ENCODE peak calls at places on chromosomes 3 and 15, in four cellular contexts. One of them, this sample, is unnamed.

GRCh38 chr15:57437564-57437963 is 61.3 kb downstream of the CGNL1 start:
- DNase-seq in GM12878: no peak
- DNase-seq in A549: no peak
- DNase-seq in HepG2: no peak
- DNase-seq in this sample: no peak

GRCh38 chr3:105401691-105402149 is 35.0 kb downstream of the ALCAM start:
- DNase-seq in GM12878: no peak
- DNase-seq in A549: no peak
- DNase-seq in HepG2: no peak
- DNase-seq in this sample: no peak

GRCh38 chr3:20111836-20112235 is 71.6 kb downstream of the KAT2B start:
- DNase-seq in HepG2: no peak
- DNase-seq in A549: peak; percentile 21
- DNase-seq in GM12878: no peak
- DNase-seq in this sample: no peak

GRCh38 chr15:76340198-76340801 is 3.7 kb downstream of the ISL2 start:
- DNase-seq in HepG2: no peak
- DNase-seq in GM12878: no peak
- DNase-seq in A549: no peak
- DNase-seq in this sample: no peak

GRCh38 chr3:42024578-42025387 is 62.9 kb upstream of the ULK4 start:
- DNase-seq in A549: no peak
- DNase-seq in HepG2: no peak
- DNase-seq in GM12878: no peak
- DNase-seq in this sample: no peak

GRCh38 chr3:36969540-36970432 is 23.1 kb downstream of the EPM2AIP1 start:
- DNase-seq in HepG2: peak; percentile 73
- DNase-seq in A549: no peak
- DNase-seq in GM12878: peak; percentile 80
- DNase-seq in this sample: peak; percentile 99

GRCh38 chr3:179194931-179195330 is 46.8 kb downstream of the PIK3CA start:
- DNase-seq in A549: no peak
- DNase-seq in GM12878: no peak
- DNase-seq in HepG2: no peak
- DNase-seq in this sample: no peak

GRCh38 chr3:118526758-118527526 is 507.7 kb downstream of the IGSF11 start:
- DNase-seq in GM12878: peak; percentile 20
- DNase-seq in A549: no peak
- DNase-seq in HepG2: no peak
- DNase-seq in this sample: no peak

GRCh38 chr15:68364028-68364659 is 67.8 kb downstream of the ITGA11 start:
- DNase-seq in A549: no peak
- DNase-seq in GM12878: no peak
- DNase-seq in HepG2: no peak
- DNase-seq in this sample: no peak

GRCh38 chr15:86611392-86612040 is 531.8 kb downstream of the AGBL1 start:
- DNase-seq in HepG2: no peak
- DNase-seq in A549: no peak
- DNase-seq in GM12878: no peak
- DNase-seq in this sample: no peak

GRCh38 chr3:123409443-123410148 is 39.3 kb downstream of the ADCY5 start:
- DNase-seq in HepG2: no peak
- DNase-seq in GM12878: no peak
- DNase-seq in A549: peak; percentile 20
- DNase-seq in this sample: no peak

GRCh38 chr15:56835598-56836275 is 82.7 kb upstream of the TCF12 start:
- DNase-seq in HepG2: no peak
- DNase-seq in GM12878: no peak
- DNase-seq in A549: no peak
- DNase-seq in this sample: peak; percentile 21

GRCh38 chr3:47266709-47267489 is 15.7 kb downstream of the KIF9 start:
- DNase-seq in HepG2: peak; percentile 80
- DNase-seq in A549: no peak
- DNase-seq in GM12878: peak; percentile 51
- DNase-seq in this sample: peak; percentile 97

GRCh38 chr3:156617145-156617544 is 57.2 kb upstream of the TIPARP start:
- DNase-seq in GM12878: no peak
- DNase-seq in HepG2: no peak
- DNase-seq in A549: no peak
- DNase-seq in this sample: no peak

GRCh38 chr15:77040673-77041072 is 30.2 kb downstream of the TSPAN3 start:
- DNase-seq in HepG2: no peak
- DNase-seq in GM12878: no peak
- DNase-seq in A549: no peak
- DNase-seq in this sample: no peak

GRCh38 chr3:147934316-147935188 is 525.4 kb downstream of the ZIC1 start:
- DNase-seq in GM12878: no peak
- DNase-seq in A549: no peak
- DNase-seq in HepG2: no peak
- DNase-seq in this sample: no peak

GRCh38 chr3:38367709-38368108 is 21.1 kb downstream of the XYLB start:
- DNase-seq in A549: no peak
- DNase-seq in HepG2: no peak
- DNase-seq in GM12878: no peak
- DNase-seq in this sample: no peak

GRCh38 chr3:158912188-158912587 is 110.3 kb downstream of the MFSD1 start:
- DNase-seq in HepG2: peak; percentile 1
- DNase-seq in GM12878: no peak
- DNase-seq in A549: no peak
- DNase-seq in this sample: peak; percentile 25

GRCh38 chr15:38702178-38702912 is 137.7 kb upstream of the RASGRP1 start:
- DNase-seq in A549: no peak
- DNase-seq in HepG2: peak; percentile 44
- DNase-seq in GM12878: no peak
- DNase-seq in this sample: no peak

GRCh38 chr15:57158589-57158988 is 217.7 kb upstream of the CGNL1 start:
- DNase-seq in HepG2: no peak
- DNase-seq in GM12878: no peak
- DNase-seq in A549: no peak
- DNase-seq in this sample: no peak

GRCh38 chr3:48999085-48999858 is 7.9 kb upstream of the WDR6 start:
- DNase-seq in A549: no peak
- DNase-seq in GM12878: no peak
- DNase-seq in HepG2: no peak
- DNase-seq in this sample: no peak

GRCh38 chr3:185215873-185216586 is 37.8 kb downstream of the EHHADH start:
- DNase-seq in A549: no peak
- DNase-seq in HepG2: peak; percentile 14
- DNase-seq in GM12878: no peak
- DNase-seq in this sample: peak; percentile 18
- TF ChIP-seq POLR2AphosphoS2 in A549: no peak
- TF ChIP-seq POLR2AphosphoS2 in HepG2: no peak
- TF ChIP-seq POLR2AphosphoS2 in GM12878: no peak
- TF ChIP-seq POLR2AphosphoS2 in this sample: no peak

GRCh38 chr15:95138604-95139270 is 907.4 kb downstream of the MCTP2 start:
- DNase-seq in A549: no peak
- DNase-seq in HepG2: no peak
- DNase-seq in GM12878: no peak
- DNase-seq in this sample: no peak
- TF ChIP-seq POLR2AphosphoS2 in A549: no peak
- TF ChIP-seq POLR2AphosphoS2 in HepG2: no peak
- TF ChIP-seq POLR2AphosphoS2 in GM12878: no peak
- TF ChIP-seq POLR2AphosphoS2 in this sample: no peak

DNA sequence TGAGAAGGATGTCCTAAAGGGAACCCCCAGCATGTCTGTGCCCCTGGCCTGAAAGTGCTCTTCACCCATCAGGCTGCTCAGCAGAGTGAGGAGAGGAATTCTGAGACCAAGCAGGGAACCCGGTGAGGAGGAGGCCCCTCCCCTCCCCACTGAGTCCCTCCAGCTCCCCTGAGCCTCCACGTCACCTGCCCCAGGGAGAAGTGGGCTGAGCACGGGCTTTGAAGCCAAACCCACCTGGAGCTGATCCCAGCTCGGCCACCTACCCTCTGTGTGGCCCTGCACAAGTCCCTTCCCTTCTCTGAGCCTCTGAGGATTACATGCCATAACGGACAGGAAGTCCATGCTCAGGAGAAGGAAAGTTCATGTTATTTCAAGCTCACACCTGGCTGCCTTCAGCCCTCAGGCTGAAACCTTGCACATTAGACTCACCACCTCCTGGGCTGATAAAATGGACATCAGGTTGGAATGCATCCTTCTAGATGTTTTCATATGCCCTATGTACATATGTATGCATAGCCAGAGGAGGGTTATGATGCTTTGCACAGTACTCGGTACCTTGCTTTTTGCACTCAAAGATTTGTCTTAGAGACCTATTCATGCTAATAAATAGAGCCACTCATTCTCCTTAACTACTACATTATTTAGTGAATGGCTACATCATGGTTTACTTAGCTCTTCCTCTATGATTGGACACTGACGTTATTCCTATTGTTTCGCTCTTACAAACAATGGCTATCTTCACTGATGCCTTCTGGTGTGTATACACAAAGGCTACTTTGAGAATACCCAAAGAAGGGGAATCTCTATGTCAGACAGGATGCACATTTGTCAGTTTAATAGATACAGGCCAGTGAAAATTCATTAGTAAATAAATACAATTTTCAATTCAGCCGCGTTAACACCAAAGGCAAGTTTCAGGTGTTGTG is 31.6 kb upstream of the GATA2 start:
- DNase-seq in HepG2: no peak
- DNase-seq in A549: no peak
- DNase-seq in GM12878: no peak
- DNase-seq in this sample: no peak
- TF ChIP-seq POLR2AphosphoS2 in HepG2: no peak
- TF ChIP-seq POLR2AphosphoS2 in A549: no peak
- TF ChIP-seq POLR2AphosphoS2 in GM12878: no peak
- TF ChIP-seq POLR2AphosphoS2 in this sample: no peak

GRCh38 chr3:197791120-197792018 is at the start of gene LRCH3:
- DNase-seq in A549: peak; percentile 86
- DNase-seq in GM12878: no peak
- DNase-seq in HepG2: peak; percentile 56
- DNase-seq in this sample: peak; percentile 92
- TF ChIP-seq POLR2AphosphoS2 in A549: no peak
- TF ChIP-seq POLR2AphosphoS2 in GM12878: peak; percentile 91
- TF ChIP-seq POLR2AphosphoS2 in HepG2: peak; percentile 68
- TF ChIP-seq POLR2AphosphoS2 in this sample: no peak

GRCh38 chr3:129663045-129663446 is 56.6 kb upstream of the PLXND1 start:
- DNase-seq in GM12878: no peak
- DNase-seq in HepG2: peak; percentile 83
- DNase-seq in A549: peak; percentile 42
- DNase-seq in this sample: no peak
- TF ChIP-seq POLR2AphosphoS2 in GM12878: no peak
- TF ChIP-seq POLR2AphosphoS2 in HepG2: no peak
- TF ChIP-seq POLR2AphosphoS2 in A549: no peak
- TF ChIP-seq POLR2AphosphoS2 in this sample: no peak

GRCh38 chr3:194134231-194134756 is 1.7 kb upstream of the HES1 start:
- DNase-seq in HepG2: no peak
- DNase-seq in A549: no peak
- DNase-seq in GM12878: no peak
- DNase-seq in this sample: no peak

GRCh38 chr3:194134757-194135515 is 1.0 kb upstream of the HES1 start:
- DNase-seq in GM12878: peak; percentile 55
- DNase-seq in A549: peak; percentile 68
- DNase-seq in HepG2: peak; percentile 93
- DNase-seq in this sample: peak; percentile 94

GRCh38 chr3:194132465-194133358 is 3.2 kb upstream of the HES1 start:
- DNase-seq in GM12878: no peak
- DNase-seq in HepG2: peak; percentile 35
- DNase-seq in A549: no peak
- DNase-seq in this sample: no peak

GRCh38 chr3:194135516-194135805 is 487 bp upstream of the HES1 start:
- DNase-seq in HepG2: no peak
- DNase-seq in A549: no peak
- DNase-seq in GM12878: no peak
- DNase-seq in this sample: no peak

GRCh38 chr3:194133661-194134230 is 2.2 kb upstream of the HES1 start:
- DNase-seq in GM12878: no peak
- DNase-seq in A549: no peak
- DNase-seq in HepG2: peak; percentile 87
- DNase-seq in this sample: peak; percentile 65
- TF ChIP-seq POLR2AphosphoS2 in GM12878: no peak
- TF ChIP-seq POLR2AphosphoS2 in A549: no peak
- TF ChIP-seq POLR2AphosphoS2 in HepG2: no peak
- TF ChIP-seq POLR2AphosphoS2 in this sample: no peak

GRCh38 chr3:9906480-9906879 is 3.8 kb downstream of the IL17RE start:
- DNase-seq in HepG2: no peak
- DNase-seq in A549: no peak
- DNase-seq in GM12878: no peak
- DNase-seq in this sample: no peak
- TF ChIP-seq POLR2AphosphoS2 in HepG2: no peak
- TF ChIP-seq POLR2AphosphoS2 in A549: no peak
- TF ChIP-seq POLR2AphosphoS2 in GM12878: no peak
- TF ChIP-seq POLR2AphosphoS2 in this sample: no peak

DNA sequence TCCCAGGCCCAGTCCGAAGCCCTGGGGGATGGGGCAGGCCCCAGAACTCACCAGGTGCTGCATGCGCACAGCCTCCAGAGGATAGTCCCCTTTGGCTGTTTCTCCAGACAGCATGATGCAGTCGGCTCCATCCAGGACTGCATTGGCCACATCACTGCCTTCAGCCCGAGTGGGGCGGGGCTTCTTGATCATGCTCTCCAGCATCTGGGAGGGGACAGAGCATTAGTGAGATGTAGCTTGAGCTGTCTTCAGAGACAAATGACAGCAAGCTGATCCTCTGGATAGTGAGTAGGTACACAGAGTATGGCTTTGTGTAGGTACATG is 9.1 kb upstream of the GRAMD2A start:
- DNase-seq in HepG2: no peak
- DNase-seq in A549: no peak
- DNase-seq in GM12878: no peak
- DNase-seq in this sample: no peak
- TF ChIP-seq POLR2AphosphoS2 in HepG2: no peak
- TF ChIP-seq POLR2AphosphoS2 in A549: no peak
- TF ChIP-seq POLR2AphosphoS2 in GM12878: no peak
- TF ChIP-seq POLR2AphosphoS2 in this sample: no peak

GRCh38 chr3:43863966-43864933 is 173.5 kb downstream of the ABHD5 start:
- DNase-seq in A549: no peak
- DNase-seq in GM12878: no peak
- DNase-seq in HepG2: no peak
- DNase-seq in this sample: no peak
- TF ChIP-seq POLR2AphosphoS2 in A549: no peak
- TF ChIP-seq POLR2AphosphoS2 in GM12878: no peak
- TF ChIP-seq POLR2AphosphoS2 in HepG2: no peak
- TF ChIP-seq POLR2AphosphoS2 in this sample: no peak

DNA sequence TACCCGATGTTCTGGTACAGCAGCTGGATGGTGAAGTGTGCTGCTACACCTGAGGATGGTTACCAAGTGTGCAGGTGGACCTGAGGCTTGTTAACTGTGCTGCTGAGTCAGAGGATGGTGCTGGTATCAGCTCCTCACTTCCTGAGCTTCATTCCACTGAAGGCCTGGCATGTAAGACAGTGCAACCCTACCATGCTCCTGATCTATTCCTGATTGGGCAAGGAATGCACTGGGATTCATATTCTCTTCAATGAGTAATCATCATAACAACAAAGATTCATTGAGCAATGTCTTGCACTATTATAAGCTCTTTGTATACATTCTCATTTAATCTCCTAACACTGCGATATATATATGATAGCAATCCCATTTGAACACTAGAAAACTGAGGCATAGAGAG is 62.9 kb upstream of the THSD4 start:
- DNase-seq in GM12878: no peak
- DNase-seq in HepG2: no peak
- DNase-seq in A549: no peak
- DNase-seq in this sample: no peak
- TF ChIP-seq POLR2AphosphoS2 in GM12878: no peak
- TF ChIP-seq POLR2AphosphoS2 in HepG2: no peak
- TF ChIP-seq POLR2AphosphoS2 in A549: no peak
- TF ChIP-seq POLR2AphosphoS2 in this sample: no peak